ENCODE peak calls at places on chromosomes 2 and 18, in four cellular contexts. N is effector memory CD4-positive, alpha-beta T cell; H is mammary epithelial cell; D is colonic mucosa. K is an unnamed sample.

GRCh38 chr2:26578581-26578980 is 62.6 kb downstream of the CIB4 start:
- DNase-seq in N (no peak), H (no peak), D (no peak), K (no peak)

GRCh38 chr2:156399950-156400703 is 36.1 kb upstream of the GPD2 start:
- DNase-seq in N (no peak), H (peak; percentile 78), D (peak; percentile 79), K (peak; percentile 87)

GRCh38 chr18:44945847-44946490 is 265.3 kb downstream of the SETBP1 start:
- DNase-seq in N (no peak), D (no peak), H (no peak), K (no peak)

GRCh38 chr18:47100214-47100831 is 50.0 kb downstream of the HDHD2 start:
- DNase-seq in N (peak; percentile 19), H (peak; percentile 52), D (peak; percentile 57), K (peak; percentile 15)

GRCh38 chr2:58334414-58334813 is 93.3 kb upstream of the FANCL start:
- DNase-seq in N (no peak), D (no peak), H (no peak), K (no peak)

GRCh38 chr18:3966985-3967856 is 487.9 kb downstream of the DLGAP1 start:
- DNase-seq in H (peak; percentile 32), N (no peak), D (no peak), K (peak; percentile 90)

GRCh38 chr2:225668606-225669266 is 269.2 kb downstream of the NYAP2 start:
- DNase-seq in H (peak; percentile 71), N (no peak), D (peak; percentile 22), K (peak; percentile 2)

GRCh38 chr18:55884498-55884897 is 296.5 kb upstream of the TCF4 start:
- DNase-seq in N (no peak), D (no peak), H (no peak), K (no peak)

GRCh38 chr2:636151-636621 is 41.0 kb downstream of the TMEM18 start:
- DNase-seq in D (no peak), H (no peak), N (no peak), K (no peak)

DNA sequence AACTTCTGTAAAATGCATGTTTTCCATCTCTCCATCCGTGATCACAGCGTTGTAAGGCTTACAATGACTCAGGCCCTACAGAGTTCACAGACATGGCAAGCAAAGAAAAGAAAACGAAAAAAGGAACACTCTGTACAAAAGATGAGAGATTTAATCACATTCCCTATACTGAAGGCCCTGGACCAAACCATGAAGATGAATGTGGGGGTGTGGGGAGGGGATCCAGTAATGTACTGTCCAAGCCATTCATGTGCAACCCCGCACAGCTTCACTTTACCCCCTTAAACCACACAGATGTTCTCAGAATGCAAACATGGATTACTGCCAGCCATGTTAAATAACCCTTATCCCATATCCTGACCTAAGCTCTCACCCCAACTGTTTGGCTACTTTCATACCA is 391.1 kb downstream of the NCKAP5 start:
- DNase-seq in D (no peak), N (no peak), H (no peak), K (no peak)
- H3K9me3 ChIP-seq in D (no peaks in the 10 kb centered on the region), N (no peaks in the 10 kb centered on the region), H (no peaks in the 10 kb centered on the region), K (peaks cover under 1% of the 10 kb centered on the region)

DNA sequence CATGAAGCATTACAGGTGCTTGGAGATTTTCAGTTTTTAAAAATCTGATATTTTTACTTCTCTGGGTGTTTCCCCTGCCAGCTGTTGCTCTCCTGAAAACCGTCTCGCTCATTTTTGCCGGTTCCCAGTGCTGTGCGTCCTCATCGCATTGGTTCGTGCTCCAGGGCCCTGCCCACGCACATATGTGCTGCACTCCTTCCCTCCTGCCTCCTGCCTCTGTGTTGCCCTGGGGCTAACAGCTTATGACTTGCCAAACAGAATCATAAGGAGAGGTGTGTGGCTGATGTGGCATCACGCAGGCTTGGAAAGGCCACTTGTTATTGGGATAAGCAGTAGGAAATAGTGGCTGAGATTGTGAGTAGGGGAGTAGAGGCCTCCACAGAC is 53.4 kb downstream of the SLC4A1AP start:
- DNase-seq in H (peak; percentile 95), N (no peak), D (no peak), K (peak; percentile 52)
- H3K4me3 ChIP-seq in H (no peak overlapping the region), N (no peak overlapping the region), D (no peak overlapping the region), K (no peak overlapping the region)

GRCh38 chr2:183166210-183166609 is 42.0 kb downstream of the NUP35 start:
- DNase-seq in D (no peak), H (no peak), N (no peak), K (no peak)
- H3K36me3 ChIP-seq in D (no peaks in the 10 kb centered on the region), H (peaks cover 6% of the 10 kb centered on the region), N (peaks cover 7% of the 10 kb centered on the region), K (peaks cover 55% of the 10 kb centered on the region)

GRCh38 chr2:95149397-95149984 is 10.2 kb downstream of the ZNF514 start:
- DNase-seq in N (no peak), D (no peak), H (no peak), K (no peak)
- H3K9me3 ChIP-seq in N (peaks cover 66% of the 10 kb centered on the region), D (peaks cover 11% of the 10 kb centered on the region), H (peaks cover 74% of the 10 kb centered on the region), K (peaks cover 42% of the 10 kb centered on the region)

GRCh38 chr2:157625311-157625710 is 3.4 kb downstream of the ACVR1C start:
- DNase-seq in N (no peak), D (no peak), H (no peak), K (no peak)
- H3K4me3 ChIP-seq in N (no peak overlapping the region), D (no peak overlapping the region), H (no peak overlapping the region), K (no peak overlapping the region)

K was measured in MG63.